ENCODE peak calls at places on chromosomes 12 and 14, in eight cellular contexts. Y, H, R, M, D, A, X and J are unnamed samples.

GRCh38 chr14:59189281-59189821 is 884 bp downstream of the DAAM1 start:
- DNase-seq in Y (no peak), H (peak), R (peak), M (peak), D (peak), A (peak), X (no peak), J (peak)

GRCh38 chr14:52910597-52910996 is 40.3 kb downstream of the FERMT2 start:
- DNase-seq in Y (no peak), H (no peak), R (no peak), M (no peak), D (no peak), A (no peak), X (no peak), J (no peak)

GRCh38 chr12:55760663-55761062 is 17.7 kb downstream of the GDF11 start:
- DNase-seq in Y (no peak), H (no peak), R (no peak), M (no peak), D (no peak), A (no peak), X (no peak), J (no peak)

GRCh38 chr14:33900706-33901105 is 50.2 kb downstream of the EGLN3 start:
- DNase-seq in Y (no peak), H (no peak), R (no peak), M (no peak), D (no peak), A (no peak), X (no peak), J (no peak)

GRCh38 chr12:19058235-19059021 is 71.1 kb upstream of the PLEKHA5 start:
- DNase-seq in Y (no peak), H (no peak), R (no peak), M (no peak), D (no peak), A (no peak), X (no peak), J (no peak)

GRCh38 chr14:72616294-72616693 is 277.6 kb downstream of the DPF3 start:
- DNase-seq in Y (no peak), H (no peak), R (no peak), M (peak), D (no peak), A (no peak), X (no peak), J (peak)

GRCh38 chr12:74227846-74228545 is 309.6 kb upstream of the ATXN7L3B start:
- DNase-seq in Y (no peak), H (no peak), R (no peak), M (no peak), D (peak), A (no peak), X (no peak), J (no peak)

GRCh38 chr12:59650594-59651229 is 54.9 kb downstream of the SLC16A7 start:
- DNase-seq in Y (no peak), H (no peak), R (no peak), M (no peak), D (no peak), A (peak), X (no peak), J (no peak)

GRCh38 chr14:33508663-33509062 is 442.2 kb downstream of the EGLN3 start:
- DNase-seq in Y (no peak), H (no peak), R (no peak), M (no peak), D (no peak), A (peak), X (no peak), J (no peak)

GRCh38 chr14:60815371-60815770 is 80.8 kb downstream of the MNAT1 start:
- DNase-seq in Y (no peak), H (no peak), R (no peak), M (no peak), D (no peak), A (no peak), X (no peak), J (no peak)

GRCh38 chr12:100058482-100059029 is 73.8 kb upstream of the ANKS1B start:
- DNase-seq in Y (no peak), H (no peak), R (no peak), M (no peak), D (peak), A (peak), X (no peak), J (no peak)

GRCh38 chr12:94595152-94595551 is 55.2 kb downstream of the TMCC3 start:
- DNase-seq in Y (no peak), H (no peak), R (no peak), M (no peak), D (peak), A (peak), X (no peak), J (no peak)

GRCh38 chr14:58865520-58866281 is 227.9 kb downstream of the DACT1 start:
- DNase-seq in Y (no peak), H (no peak), R (no peak), M (no peak), D (peak), A (peak), X (no peak), J (no peak)

GRCh38 chr14:50311337-50311973 is 574 bp downstream of the L2HGDH start:
- DNase-seq in Y (no peak), H (no peak), R (no peak), M (no peak), D (no peak), A (no peak), X (no peak), J (no peak)

GRCh38 chr12:92989715-92990484 is 60.8 kb upstream of the EEA1 start:
- DNase-seq in Y (no peak), H (no peak), R (no peak), M (no peak), D (no peak), A (no peak), X (no peak), J (no peak)

GRCh38 chr14:91146661-91147060 is 32.8 kb downstream of the DGLUCY start:
- DNase-seq in Y (no peak), H (no peak), R (no peak), M (peak), D (no peak), A (no peak), X (no peak), J (no peak)

GRCh38 chr12:81798294-81798693 is 39.1 kb upstream of the PPFIA2 start:
- DNase-seq in Y (no peak), H (no peak), R (no peak), M (no peak), D (no peak), A (no peak), X (no peak), J (no peak)

GRCh38 chr12:93530358-93530757 is 42.1 kb upstream of the SOCS2 start:
- DNase-seq in Y (no peak), H (no peak), R (no peak), M (no peak), D (no peak), A (no peak), X (no peak), J (no peak)

GRCh38 chr14:74704656-74705055 is 8.2 kb downstream of the AREL1 start:
- DNase-seq in Y (no peak), H (no peak), R (no peak), M (no peak), D (no peak), A (no peak), X (no peak), J (no peak)

GRCh38 chr14:103629503-103630121 is 601 bp downstream of the KLC1 start:
- DNase-seq in Y (no peak), H (peak), R (peak), M (peak), D (peak), A (peak), X (peak), J (peak)

GRCh38 chr12:120346681-120347080 is 19.1 kb upstream of the PLA2G1B start:
- DNase-seq in Y (no peak), H (no peak), R (no peak), M (no peak), D (no peak), A (no peak), X (no peak), J (no peak)

GRCh38 chr12:26832817-26833691 is at the start of gene ITPR2:
- DNase-seq in Y (peak), H (peak), R (peak), M (peak), D (peak), A (peak), X (peak), J (peak)

GRCh38 chr12:131828671-131829350 is 618 bp downstream of the MMP17 start:
- DNase-seq in Y (no peak), H (no peak), R (no peak), M (no peak), D (peak), A (no peak), X (no peak), J (no peak)

GRCh38 chr12:12683725-12684124 is 12.3 kb downstream of the GPR19 start:
- DNase-seq in Y (no peak), H (no peak), R (no peak), M (no peak), D (no peak), A (no peak), X (no peak), J (no peak)

GRCh38 chr12:69329669-69330428 is 18.3 kb upstream of the LYZ start:
- DNase-seq in Y (no peak), H (no peak), R (no peak), M (no peak), D (no peak), A (no peak), X (no peak), J (no peak)

GRCh38 chr14:75334191-75335051 is 55.8 kb downstream of the FOS start:
- DNase-seq in Y (no peak), H (peak), R (no peak), M (peak), D (no peak), A (no peak), X (peak), J (peak)

GRCh38 chr14:69323266-69323966 is 63.5 kb downstream of the GALNT16 start:
- DNase-seq in Y (no peak), H (peak), R (no peak), M (no peak), D (no peak), A (no peak), X (no peak), J (no peak)

GRCh38 chr14:59355101-59355500 is 110.1 kb downstream of the GPR135 start:
- DNase-seq in Y (no peak), H (no peak), R (no peak), M (no peak), D (no peak), A (no peak), X (no peak), J (no peak)

GRCh38 chr12:20220339-20220738 is 148.0 kb upstream of the PDE3A start:
- DNase-seq in Y (no peak), H (no peak), R (no peak), M (no peak), D (no peak), A (peak), X (no peak), J (no peak)

GRCh38 chr14:72416892-72417291 is 477.0 kb downstream of the DPF3 start:
- DNase-seq in Y (no peak), H (no peak), R (no peak), M (no peak), D (no peak), A (no peak), X (no peak), J (peak)

GRCh38 chr12:2359725-2360629 is 307.2 kb downstream of the CACNA1C start:
- DNase-seq in Y (no peak), H (peak), R (no peak), M (no peak), D (no peak), A (no peak), X (no peak), J (no peak)

GRCh38 chr14:55832122-55832911 is 252.3 kb downstream of the KTN1 start:
- DNase-seq in Y (no peak), H (no peak), R (no peak), M (no peak), D (peak), A (peak), X (no peak), J (no peak)

GRCh38 chr12:49503674-49504180 is 35.1 kb upstream of the KCNH3 start:
- DNase-seq in Y (no peak), H (no peak), R (peak), M (no peak), D (peak), A (peak), X (no peak), J (no peak)

GRCh38 chr12:69821441-69822204 is 3.4 kb upstream of the MYRFL start:
- DNase-seq in Y (no peak), H (no peak), R (no peak), M (no peak), D (peak), A (peak), X (no peak), J (no peak)

GRCh38 chr12:65822732-65823480 is 1.4 kb upstream of the HMGA2 start:
- DNase-seq in Y (no peak), H (no peak), R (no peak), M (peak), D (peak), A (peak), X (no peak), J (no peak)
- H3K4me3 ChIP-seq in Y (no peak), H (peak), R (no peak), M (no peak), D (peak), A (peak), X (no peak), J (peak)

DNA sequence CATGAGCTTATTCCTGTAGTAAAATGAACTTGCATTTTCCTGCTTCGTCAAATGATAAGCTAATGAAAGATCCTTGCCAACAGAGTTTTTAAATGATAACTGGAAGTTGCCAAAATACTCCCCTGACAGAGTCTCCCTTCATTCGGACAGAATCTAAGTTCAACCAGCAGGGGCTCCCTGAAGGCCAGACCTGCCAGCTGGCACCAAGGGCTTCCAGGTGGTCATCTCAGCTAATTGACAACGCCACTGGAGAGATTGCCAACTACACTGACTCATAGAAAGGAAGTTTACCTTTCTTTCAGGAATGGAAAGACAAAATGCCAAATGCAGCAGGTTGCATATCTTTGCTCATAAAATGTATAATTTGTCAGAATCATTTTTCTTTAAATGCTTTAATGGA is 462.8 kb downstream of the GXYLT1 start:
- DNase-seq in Y (no peak), H (no peak), R (no peak), M (no peak), D (no peak), A (no peak), X (no peak), J (no peak)
- H3K4me3 ChIP-seq in Y (no peak), H (no peak), R (no peak), M (no peak), D (no peak), A (no peak), X (no peak), J (no peak)

GRCh38 chr12:53344824-53345485 is 8.8 kb upstream of the SP7 start:
- DNase-seq in Y (no peak), H (peak), R (peak), M (peak), D (peak), A (peak), X (peak), J (peak)
- H3K4me3 ChIP-seq in Y (peak), H (peak), R (peak), M (peak), D (peak), A (peak), X (peak), J (peak)

GRCh38 chr12:13981296-13981962 is at the start of gene GRIN2B:
- DNase-seq in Y (no peak), H (no peak), R (no peak), M (no peak), D (no peak), A (no peak), X (no peak), J (no peak)
- H3K4me3 ChIP-seq in Y (no peak), H (no peak), R (no peak), M (no peak), D (no peak), A (peak), X (peak), J (peak)

DNA sequence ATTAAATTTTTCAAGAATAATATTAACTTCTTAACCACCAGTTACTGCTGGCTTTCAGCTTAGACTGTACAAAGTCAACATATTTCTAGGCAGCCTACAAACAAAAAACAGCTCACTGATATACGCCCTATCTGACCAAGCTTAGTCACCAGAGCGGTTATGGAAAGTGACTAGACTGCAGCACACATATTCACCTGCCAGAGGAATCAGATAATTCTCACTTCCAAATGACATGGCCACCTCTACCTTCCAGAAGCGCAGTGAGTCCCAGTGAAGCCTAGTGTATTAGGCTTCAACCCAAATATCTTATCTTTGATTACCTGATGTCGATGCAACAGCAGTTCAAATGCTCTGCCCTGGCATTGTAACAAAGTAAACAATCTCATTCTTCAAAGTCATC is 8.5 kb downstream of the STXBP6 start:
- DNase-seq in Y (no peak), H (no peak), R (no peak), M (no peak), D (no peak), A (peak), X (no peak), J (no peak)
- H3K4me3 ChIP-seq in Y (no peak), H (no peak), R (no peak), M (no peak), D (no peak), A (no peak), X (no peak), J (no peak)

GRCh38 chr12:123713398-123714301 is 1.5 kb downstream of the ATP6V0A2 start:
- DNase-seq in Y (no peak), H (no peak), R (no peak), M (no peak), D (peak), A (peak), X (no peak), J (no peak)
- H3K4me3 ChIP-seq in Y (peak), H (peak), R (peak), M (no peak), D (peak), A (peak), X (peak), J (peak)